ENCODE peak calls at places on chromosome 19, in ten cellular contexts. One of them, this sample, is unnamed.

GRCh38 chr19:55070755-55071502 is 4.7 kb upstream of the EPS8L1 start:
- DNase-seq in A549: peak; percentile 79
- DNase-seq in heart right ventricle: no peak
- DNase-seq in mucosa of descending colon: peak; percentile 81
- DNase-seq in thoracic aorta: no peak
- DNase-seq in stomach: peak; percentile 73
- DNase-seq in transverse colon: peak; percentile 86
- DNase-seq in keratinocyte: no peak
- DNase-seq in heart left ventricle: no peak
- DNase-seq in IMR-90: peak; percentile 58
- DNase-seq in this sample: no peak

GRCh38 chr19:55703790-55704215 is 28.8 kb downstream of the EPN1 start:
- DNase-seq in A549: peak; percentile 41
- DNase-seq in heart right ventricle: peak; percentile 60
- DNase-seq in mucosa of descending colon: peak; percentile 68
- DNase-seq in thoracic aorta: no peak
- DNase-seq in stomach: peak; percentile 72
- DNase-seq in transverse colon: peak; percentile 69
- DNase-seq in keratinocyte: no peak
- DNase-seq in heart left ventricle: no peak
- DNase-seq in IMR-90: no peak
- DNase-seq in this sample: peak; percentile 51

GRCh38 chr19:45423589-45424190 is at the start of gene ERCC1:
- DNase-seq in A549: peak; percentile 98
- DNase-seq in heart right ventricle: peak; percentile 94
- DNase-seq in mucosa of descending colon: peak; percentile 99
- DNase-seq in thoracic aorta: peak; percentile 89
- DNase-seq in stomach: peak; percentile 99
- DNase-seq in transverse colon: no peak
- DNase-seq in keratinocyte: peak; percentile 94
- DNase-seq in heart left ventricle: peak; percentile 94
- DNase-seq in IMR-90: peak; percentile 94
- DNase-seq in this sample: peak; percentile 100

GRCh38 chr19:30584121-30584520 is 211.9 kb downstream of the ZNF536 start:
- DNase-seq in A549: no peak
- DNase-seq in heart right ventricle: no peak
- DNase-seq in mucosa of descending colon: no peak
- DNase-seq in thoracic aorta: no peak
- DNase-seq in stomach: no peak
- DNase-seq in transverse colon: no peak
- DNase-seq in keratinocyte: no peak
- DNase-seq in heart left ventricle: no peak
- DNase-seq in IMR-90: no peak
- DNase-seq in this sample: no peak

GRCh38 chr19:55082023-55082851 is 6.6 kb downstream of the EPS8L1 start:
- DNase-seq in A549: peak; percentile 62
- DNase-seq in heart right ventricle: no peak
- DNase-seq in mucosa of descending colon: peak; percentile 71
- DNase-seq in thoracic aorta: no peak
- DNase-seq in stomach: no peak
- DNase-seq in transverse colon: no peak
- DNase-seq in keratinocyte: no peak
- DNase-seq in heart left ventricle: no peak
- DNase-seq in IMR-90: peak; percentile 42
- DNase-seq in this sample: no peak

GRCh38 chr19:16571283-16571682 is 932 bp downstream of the SLC35E1 start:
- DNase-seq in A549: no peak
- DNase-seq in heart right ventricle: no peak
- DNase-seq in mucosa of descending colon: no peak
- DNase-seq in thoracic aorta: no peak
- DNase-seq in stomach: no peak
- DNase-seq in transverse colon: no peak
- DNase-seq in keratinocyte: no peak
- DNase-seq in heart left ventricle: no peak
- DNase-seq in IMR-90: peak; percentile 36
- DNase-seq in this sample: no peak

GRCh38 chr19:10895920-10896319 is 24.6 kb downstream of the CARM1 start:
- DNase-seq in A549: no peak
- DNase-seq in heart right ventricle: no peak
- DNase-seq in mucosa of descending colon: no peak
- DNase-seq in thoracic aorta: no peak
- DNase-seq in stomach: no peak
- DNase-seq in transverse colon: no peak
- DNase-seq in keratinocyte: no peak
- DNase-seq in heart left ventricle: no peak
- DNase-seq in IMR-90: no peak
- DNase-seq in this sample: no peak

GRCh38 chr19:52102163-52102562 is 6.6 kb upstream of the ZNF841 start:
- DNase-seq in A549: no peak
- DNase-seq in heart right ventricle: no peak
- DNase-seq in mucosa of descending colon: no peak
- DNase-seq in thoracic aorta: no peak
- DNase-seq in stomach: no peak
- DNase-seq in transverse colon: no peak
- DNase-seq in keratinocyte: no peak
- DNase-seq in heart left ventricle: no peak
- DNase-seq in IMR-90: no peak
- DNase-seq in this sample: no peak

GRCh38 chr19:29525901-29526729 is at the start of gene VSTM2B:
- DNase-seq in A549: no peak
- DNase-seq in heart right ventricle: no peak
- DNase-seq in mucosa of descending colon: no peak
- DNase-seq in thoracic aorta: no peak
- DNase-seq in stomach: no peak
- DNase-seq in transverse colon: no peak
- DNase-seq in keratinocyte: no peak
- DNase-seq in heart left ventricle: no peak
- DNase-seq in IMR-90: no peak
- DNase-seq in this sample: no peak

GRCh38 chr19:51096473-51097165 is 11.6 kb downstream of the CTU1 start:
- DNase-seq in A549: peak; percentile 31
- DNase-seq in heart right ventricle: no peak
- DNase-seq in mucosa of descending colon: no peak
- DNase-seq in thoracic aorta: no peak
- DNase-seq in stomach: no peak
- DNase-seq in transverse colon: no peak
- DNase-seq in keratinocyte: no peak
- DNase-seq in heart left ventricle: no peak
- DNase-seq in IMR-90: no peak
- DNase-seq in this sample: no peak

GRCh38 chr19:28827382-28827781 is 385.6 kb downstream of the UQCRFS1 start:
- DNase-seq in A549: no peak
- DNase-seq in heart right ventricle: no peak
- DNase-seq in mucosa of descending colon: no peak
- DNase-seq in thoracic aorta: no peak
- DNase-seq in stomach: no peak
- DNase-seq in transverse colon: no peak
- DNase-seq in keratinocyte: no peak
- DNase-seq in heart left ventricle: no peak
- DNase-seq in IMR-90: no peak
- DNase-seq in this sample: no peak

GRCh38 chr19:11902228-11902627 is 14.6 kb downstream of the ZNF69 start:
- DNase-seq in A549: no peak
- DNase-seq in heart right ventricle: no peak
- DNase-seq in mucosa of descending colon: no peak
- DNase-seq in thoracic aorta: no peak
- DNase-seq in stomach: no peak
- DNase-seq in transverse colon: no peak
- DNase-seq in keratinocyte: no peak
- DNase-seq in heart left ventricle: no peak
- DNase-seq in IMR-90: no peak
- DNase-seq in this sample: no peak
- H3K9me3 ChIP-seq in A549: peaks cover 2% of the 10 kb centered on the region
- H3K9me3 ChIP-seq in heart right ventricle: peaks cover 99% of the 10 kb centered on the region
- H3K9me3 ChIP-seq in mucosa of descending colon: peaks cover 99% of the 10 kb centered on the region
- H3K9me3 ChIP-seq in thoracic aorta: peaks cover 91% of the 10 kb centered on the region
- H3K9me3 ChIP-seq in stomach: peaks cover 68% of the 10 kb centered on the region
- H3K9me3 ChIP-seq in transverse colon: peaks cover 82% of the 10 kb centered on the region
- H3K9me3 ChIP-seq in keratinocyte: peaks cover 6% of the 10 kb centered on the region
- H3K9me3 ChIP-seq in heart left ventricle: peaks cover 4% of the 10 kb centered on the region
- H3K9me3 ChIP-seq in IMR-90: peaks cover 71% of the 10 kb centered on the region
- H3K9me3 ChIP-seq in this sample: peaks cover 7% of the 10 kb centered on the region

GRCh38 chr19:48625891-48626327 is 6.6 kb downstream of the SPHK2 start:
- DNase-seq in A549: no peak
- DNase-seq in heart right ventricle: no peak
- DNase-seq in mucosa of descending colon: peak; percentile 76
- DNase-seq in thoracic aorta: no peak
- DNase-seq in stomach: no peak
- DNase-seq in transverse colon: peak; percentile 36
- DNase-seq in keratinocyte: no peak
- DNase-seq in heart left ventricle: no peak
- DNase-seq in IMR-90: no peak
- DNase-seq in this sample: no peak

GRCh38 chr19:48623556-48624066 is 4.3 kb downstream of the SPHK2 start:
- DNase-seq in A549: no peak
- DNase-seq in heart right ventricle: no peak
- DNase-seq in mucosa of descending colon: no peak
- DNase-seq in thoracic aorta: no peak
- DNase-seq in stomach: no peak
- DNase-seq in transverse colon: no peak
- DNase-seq in keratinocyte: no peak
- DNase-seq in heart left ventricle: no peak
- DNase-seq in IMR-90: no peak
- DNase-seq in this sample: no peak

GRCh38 chr19:48627211-48627864 is 8.0 kb downstream of the SPHK2 start:
- DNase-seq in A549: no peak
- DNase-seq in heart right ventricle: no peak
- DNase-seq in mucosa of descending colon: peak; percentile 71
- DNase-seq in thoracic aorta: no peak
- DNase-seq in stomach: no peak
- DNase-seq in transverse colon: peak; percentile 73
- DNase-seq in keratinocyte: no peak
- DNase-seq in heart left ventricle: no peak
- DNase-seq in IMR-90: no peak
- DNase-seq in this sample: peak; percentile 81

GRCh38 chr19:48624791-48625723 is 5.8 kb downstream of the SPHK2 start:
- DNase-seq in A549: no peak
- DNase-seq in heart right ventricle: no peak
- DNase-seq in mucosa of descending colon: peak; percentile 85
- DNase-seq in thoracic aorta: no peak
- DNase-seq in stomach: no peak
- DNase-seq in transverse colon: peak; percentile 79
- DNase-seq in keratinocyte: no peak
- DNase-seq in heart left ventricle: no peak
- DNase-seq in IMR-90: no peak
- DNase-seq in this sample: peak; percentile 83

DNA sequence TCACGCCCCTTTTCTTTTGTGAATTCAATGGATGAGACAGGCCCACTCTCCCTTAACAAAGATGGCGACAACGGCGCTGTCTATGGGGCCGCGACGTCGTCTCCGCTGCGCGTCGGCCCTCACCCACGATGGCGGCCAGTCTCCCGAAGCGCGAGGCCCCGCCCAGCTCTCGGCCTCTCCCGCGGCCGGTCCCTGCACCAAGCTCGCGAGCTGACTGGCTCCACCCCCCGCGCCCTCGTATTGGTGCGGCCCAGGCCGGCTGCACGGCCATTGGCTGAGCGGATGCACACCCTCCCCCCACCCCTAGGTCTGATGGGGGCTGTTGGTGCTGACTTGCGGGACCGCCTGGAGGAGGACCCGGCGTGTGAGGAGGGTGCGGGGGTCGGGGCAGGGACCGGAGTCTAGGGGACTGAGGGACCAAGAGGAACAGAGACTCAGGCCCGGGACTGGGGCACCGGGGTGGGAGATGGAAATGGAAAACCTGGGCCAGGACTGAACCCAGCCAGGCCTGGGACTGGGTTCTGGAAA is 4.8 kb downstream of the SPHK2 start:
- DNase-seq in A549: peak; percentile 97
- DNase-seq in heart right ventricle: peak; percentile 99
- DNase-seq in mucosa of descending colon: peak; percentile 99
- DNase-seq in thoracic aorta: peak; percentile 90
- DNase-seq in stomach: peak; percentile 99
- DNase-seq in transverse colon: peak; percentile 99
- DNase-seq in keratinocyte: no peak
- DNase-seq in heart left ventricle: peak; percentile 98
- DNase-seq in IMR-90: peak; percentile 97
- DNase-seq in this sample: peak; percentile 99
- H3K4me3 ChIP-seq in A549: peak overlapping the region; percentile 29
- H3K4me3 ChIP-seq in heart right ventricle: peak overlapping the region; percentile 36
- H3K4me3 ChIP-seq in mucosa of descending colon: peak overlapping the region; percentile 20
- H3K4me3 ChIP-seq in thoracic aorta: peak overlapping the region; percentile 82
- H3K4me3 ChIP-seq in stomach: peak overlapping the region; percentile 48
- H3K4me3 ChIP-seq in transverse colon: peak overlapping the region; percentile 67
- H3K4me3 ChIP-seq in keratinocyte: peak overlapping the region; percentile 66
- H3K4me3 ChIP-seq in heart left ventricle: peak overlapping the region; percentile 58
- H3K4me3 ChIP-seq in IMR-90: peak overlapping the region; percentile 49
- H3K4me3 ChIP-seq in this sample: peak overlapping the region; percentile 63

GRCh38 chr19:53224606-53225005 is 30.1 kb downstream of the ZNF677 start:
- DNase-seq in A549: no peak
- DNase-seq in heart right ventricle: no peak
- DNase-seq in mucosa of descending colon: no peak
- DNase-seq in thoracic aorta: no peak
- DNase-seq in stomach: no peak
- DNase-seq in transverse colon: no peak
- DNase-seq in keratinocyte: no peak
- DNase-seq in heart left ventricle: no peak
- DNase-seq in IMR-90: no peak
- DNase-seq in this sample: no peak
- H3K9me3 ChIP-seq in A549: peaks cover 62% of the 10 kb centered on the region
- H3K9me3 ChIP-seq in heart right ventricle: peaks cover 98% of the 10 kb centered on the region
- H3K9me3 ChIP-seq in mucosa of descending colon: peaks cover 98% of the 10 kb centered on the region
- H3K9me3 ChIP-seq in thoracic aorta: peaks cover 64% of the 10 kb centered on the region
- H3K9me3 ChIP-seq in stomach: peaks cover 71% of the 10 kb centered on the region
- H3K9me3 ChIP-seq in transverse colon: peaks cover 59% of the 10 kb centered on the region
- H3K9me3 ChIP-seq in keratinocyte: peaks cover 4% of the 10 kb centered on the region
- H3K9me3 ChIP-seq in heart left ventricle: no peaks in the 10 kb centered on the region
- H3K9me3 ChIP-seq in IMR-90: peaks cover 32% of the 10 kb centered on the region
- H3K9me3 ChIP-seq in this sample: peaks cover 37% of the 10 kb centered on the region

GRCh38 chr19:49676136-49676689 is 858 bp upstream of the PRMT1 start:
- DNase-seq in A549: peak; percentile 99
- DNase-seq in heart right ventricle: peak; percentile 80
- DNase-seq in mucosa of descending colon: peak; percentile 90
- DNase-seq in thoracic aorta: no peak
- DNase-seq in stomach: peak; percentile 84
- DNase-seq in transverse colon: peak; percentile 90
- DNase-seq in keratinocyte: peak; percentile 88
- DNase-seq in heart left ventricle: peak; percentile 88
- DNase-seq in IMR-90: peak; percentile 95
- DNase-seq in this sample: no peak
- H3K4me3 ChIP-seq in A549: peak overlapping the region; percentile 51
- H3K4me3 ChIP-seq in heart right ventricle: peak overlapping the region; percentile 9
- H3K4me3 ChIP-seq in mucosa of descending colon: peak overlapping the region; percentile 88
- H3K4me3 ChIP-seq in thoracic aorta: peak overlapping the region; percentile 67
- H3K4me3 ChIP-seq in stomach: peak overlapping the region; percentile 35
- H3K4me3 ChIP-seq in transverse colon: peak overlapping the region; percentile 46
- H3K4me3 ChIP-seq in keratinocyte: peak overlapping the region; percentile 62
- H3K4me3 ChIP-seq in heart left ventricle: peak overlapping the region; percentile 48
- H3K4me3 ChIP-seq in IMR-90: peak overlapping the region; percentile 43
- H3K4me3 ChIP-seq in this sample: peak overlapping the region; percentile 33

DNA sequence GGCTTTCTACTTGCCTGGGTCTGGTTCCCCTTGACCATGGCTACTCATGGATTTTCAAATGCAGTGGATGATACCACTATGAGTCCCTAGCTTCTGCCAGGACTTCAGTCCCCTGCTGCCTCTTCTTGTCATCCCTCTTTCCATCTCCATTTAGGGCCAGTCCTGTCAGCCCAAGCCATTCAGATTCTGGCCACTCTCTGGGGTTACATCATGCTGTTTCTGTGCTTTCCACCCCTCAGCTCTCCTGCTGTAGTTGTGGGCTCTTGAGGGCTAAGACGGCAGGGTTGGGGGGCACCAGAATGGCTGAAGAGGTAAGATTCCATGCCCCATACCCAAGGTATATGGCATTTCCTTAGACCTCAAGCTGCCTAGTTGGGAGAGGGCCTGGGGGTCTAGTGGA is 13.2 kb upstream of the ZNF492 start:
- DNase-seq in A549: no peak
- DNase-seq in heart right ventricle: no peak
- DNase-seq in mucosa of descending colon: no peak
- DNase-seq in thoracic aorta: no peak
- DNase-seq in stomach: no peak
- DNase-seq in transverse colon: no peak
- DNase-seq in keratinocyte: no peak
- DNase-seq in heart left ventricle: no peak
- DNase-seq in IMR-90: no peak
- DNase-seq in this sample: no peak
- H3K9me3 ChIP-seq in A549: peaks cover 29% of the 10 kb centered on the region
- H3K9me3 ChIP-seq in heart right ventricle: peaks cover 36% of the 10 kb centered on the region
- H3K9me3 ChIP-seq in mucosa of descending colon: peaks cover 31% of the 10 kb centered on the region
- H3K9me3 ChIP-seq in thoracic aorta: no peaks in the 10 kb centered on the region
- H3K9me3 ChIP-seq in stomach: peaks cover 31% of the 10 kb centered on the region
- H3K9me3 ChIP-seq in transverse colon: peaks cover 5% of the 10 kb centered on the region
- H3K9me3 ChIP-seq in keratinocyte: peaks cover 7% of the 10 kb centered on the region
- H3K9me3 ChIP-seq in heart left ventricle: no peaks in the 10 kb centered on the region
- H3K9me3 ChIP-seq in IMR-90: peaks cover 31% of the 10 kb centered on the region
- H3K9me3 ChIP-seq in this sample: no peaks in the 10 kb centered on the region

This sample was measured in Caco-2.